ENCODE peak calls at places on chromosomes 4 and X, in eight cellular contexts. W is activated T-cell treated with anti-CD3 and anti-CD28 coated beads, Interleukin-2, amount 50 U/mL, for 72 hours; P is stromal cell of bone marrow; J is activated CD4-positive, alpha-beta T cell treated with anti-CD3 and anti-CD28 coated beads, Interleukin-2, amount 50 U/mL, for 4 hours; K is dorsolateral prefrontal cortex; T is HT-29; G is GM10248; V is activated T-helper 1 cell treated with Interleukin-2 at 50 U/mL for 16 hours. F is an unnamed sample.
A peak's percentile ranks its signal among the peaks of the same experiment; 100 is the strongest.

GRCh38 chr4:19386786-19387185 is 864.9 kb upstream of the SLIT2 start:
- DNase-seq in W (no peak), P (no peak), J (no peak), K (no peak), T (no peak), G (no peak), V (no peak), F (no peak)

GRCh38 chr4:169064281-169064680 is 54.2 kb upstream of the CBR4 start:
- DNase-seq in W (no peak), P (no peak), J (no peak), K (no peak), T (no peak), G (no peak), V (no peak), F (no peak)

GRCh38 chr4:101232074-101232776 is 115.1 kb downstream of the PPP3CA start:
- DNase-seq in W (peak; percentile 38), P (peak; percentile 89), J (no peak), K (no peak), T (no peak), G (no peak), V (no peak), F (no peak)

GRCh38 chr4:148216866-148217814 is 225.1 kb downstream of the NR3C2 start:
- DNase-seq in W (peak; percentile 24), P (no peak), J (no peak), K (no peak), T (no peak), G (no peak), V (no peak), F (no peak)

GRCh38 chr4:25843340-25844097 is 19.3 kb downstream of the SEL1L3 start:
- DNase-seq in W (no peak), P (no peak), J (no peak), K (peak; percentile 83), T (peak; percentile 26), G (peak; percentile 41), V (no peak), F (no peak)

GRCh38 chrX:5644786-5645185 is 583.9 kb downstream of the NLGN4X start:
- DNase-seq in W (no peak), P (no peak), J (no peak), K (no peak), T (no peak), G (no peak), V (no peak), F (no peak)

GRCh38 chrX:34918856-34919255 is 23.7 kb upstream of the FAM47B start:
- DNase-seq in W (no peak), P (peak; percentile 28), J (no peak), K (no peak), T (peak; percentile 72), G (no peak), V (no peak), F (no peak)

GRCh38 chr4:38943355-38943754 is 75.7 kb downstream of the FAM114A1 start:
- DNase-seq in W (no peak), P (no peak), J (no peak), K (no peak), T (no peak), G (no peak), V (no peak), F (no peak)

GRCh38 chr4:56049428-56050212 is 100.9 kb downstream of the CEP135 start:
- DNase-seq in W (peak; percentile 41), P (no peak), J (no peak), K (peak; percentile 38), T (peak; percentile 59), G (peak; percentile 39), V (no peak), F (no peak)

GRCh38 chr4:101953949-101954348 is 163.4 kb downstream of the BANK1 start:
- DNase-seq in W (no peak), P (no peak), J (no peak), K (no peak), T (no peak), G (no peak), V (no peak), F (no peak)

GRCh38 chrX:17622331-17622730 is 115.0 kb upstream of the SCML1 start:
- DNase-seq in W (no peak), P (no peak), J (no peak), K (no peak), T (no peak), G (no peak), V (no peak), F (no peak)